ENCODE peak calls at places on chromosome 1, in ten cellular contexts. S is dorsolateral prefrontal cortex, W is ascending aorta, P is small intestine, O is HCT116, A is tibial nerve, X is neural progenitor cell, U is osteoblast, M is A549, V is epithelial cell of prostate. E is an unnamed sample.

GRCh38 chr1:223531742-223532341 is 133.7 kb downstream of the CAPN8 start:
- DNase-seq in S (peak), W (no peak), P (peak), O (peak), A (peak), X (peak), U (no peak), M (peak), V (no peak), E (peak)

GRCh38 chr1:38041941-38042834 is 4.4 kb downstream of the POU3F1 start:
- DNase-seq in S (no peak), W (no peak), P (no peak), O (no peak), A (no peak), X (peak), U (peak), M (no peak), V (no peak), E (peak)

GRCh38 chr1:12477936-12478611 is 139.9 kb downstream of the DHRS3 start:
- DNase-seq in S (no peak), W (peak), P (peak), O (peak), A (peak), X (peak), U (peak), M (peak), V (peak), E (peak)

GRCh38 chr1:18618546-18619466 is 11.8 kb upstream of the PAX7 start:
- DNase-seq in S (no peak), W (no peak), P (no peak), O (peak), A (no peak), X (peak), U (no peak), M (peak), V (peak), E (no peak)

GRCh38 chr1:51100264-51100880 is 1.7 kb upstream of the C1orf185 start:
- DNase-seq in S (no peak), W (no peak), P (no peak), O (no peak), A (no peak), X (no peak), U (no peak), M (no peak), V (no peak), E (no peak)

GRCh38 chr1:44807364-44808062 is 362 bp upstream of the DYNLT4 start:
- DNase-seq in S (peak), W (peak), P (peak), O (peak), A (peak), X (peak), U (peak), M (peak), V (peak), E (peak)

GRCh38 chr1:207882692-207883091 is 28.2 kb downstream of the CD34 start:
- DNase-seq in S (no peak), W (no peak), P (no peak), O (no peak), A (no peak), X (no peak), U (no peak), M (no peak), V (no peak), E (no peak)

GRCh38 chr1:226702318-226702956 is 36.6 kb downstream of the ITPKB start:
- DNase-seq in S (no peak), W (no peak), P (no peak), O (no peak), A (peak), X (no peak), U (peak), M (no peak), V (no peak), E (no peak)

GRCh38 chr1:200073286-200073637 is 45.8 kb downstream of the NR5A2 start:
- DNase-seq in S (no peak), W (no peak), P (no peak), O (no peak), A (no peak), X (no peak), U (no peak), M (no peak), V (no peak), E (no peak)

GRCh38 chr1:38962560-38962959 is 20.9 kb upstream of the RHBDL2 start:
- DNase-seq in S (no peak), W (no peak), P (no peak), O (no peak), A (no peak), X (no peak), U (no peak), M (no peak), V (no peak), E (no peak)

GRCh38 chr1:24849653-24850295 is 80.3 kb downstream of the RUNX3 start:
- DNase-seq in S (no peak), W (no peak), P (peak), O (no peak), A (no peak), X (peak), U (no peak), M (peak), V (no peak), E (no peak)

GRCh38 chr1:118992868-118993711 is 4.9 kb upstream of the TBX15 start:
- DNase-seq in S (no peak), W (no peak), P (no peak), O (no peak), A (no peak), X (peak), U (no peak), M (no peak), V (no peak), E (no peak)

GRCh38 chr1:162197041-162197511 is 127.6 kb downstream of the NOS1AP start:
- DNase-seq in S (no peak), W (no peak), P (peak), O (no peak), A (no peak), X (no peak), U (no peak), M (no peak), V (no peak), E (no peak)

GRCh38 chr1:117695796-117696505 is 90.1 kb downstream of the TENT5C start:
- DNase-seq in S (no peak), W (no peak), P (no peak), O (no peak), A (no peak), X (no peak), U (no peak), M (peak), V (no peak), E (no peak)

GRCh38 chr1:211648336-211648735 is 27.1 kb downstream of the NEK2 start:
- DNase-seq in S (no peak), W (no peak), P (peak), O (no peak), A (no peak), X (no peak), U (no peak), M (peak), V (peak), E (no peak)

GRCh38 chr1:241443561-241443960 is 76.0 kb downstream of the FH start:
- DNase-seq in S (no peak), W (no peak), P (no peak), O (no peak), A (no peak), X (no peak), U (no peak), M (no peak), V (no peak), E (no peak)

GRCh38 chr1:202144510-202145324 is at the start of gene ARL8A:
- DNase-seq in S (peak), W (no peak), P (peak), O (no peak), A (peak), X (peak), U (peak), M (peak), V (no peak), E (peak)

DNA sequence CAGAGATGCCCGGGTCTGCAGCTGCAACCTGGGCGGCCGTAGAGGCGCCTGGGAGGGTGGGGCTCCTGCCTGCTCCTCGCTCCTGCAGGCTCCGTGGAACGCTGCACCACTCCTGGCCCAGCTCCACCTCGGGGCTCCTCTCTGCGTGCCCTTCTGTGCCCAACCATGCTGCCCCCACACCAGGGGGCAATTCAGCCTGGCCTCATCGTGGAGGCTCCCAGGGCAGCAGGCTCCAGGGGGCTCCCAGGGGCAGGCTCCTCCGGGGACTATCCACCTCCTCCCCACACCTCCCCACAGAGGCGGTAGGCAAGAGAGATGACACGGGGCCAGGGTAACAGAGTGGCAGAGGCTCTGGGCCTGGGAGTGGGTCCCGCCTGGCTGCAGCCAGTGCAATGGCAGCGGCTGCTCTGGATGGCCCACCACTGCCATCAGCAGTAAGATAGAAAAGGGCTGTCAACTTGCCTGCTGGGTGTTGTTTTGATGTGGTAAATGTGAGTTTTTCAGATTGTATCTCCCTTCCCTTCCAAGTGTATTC is 22.4 kb upstream of the LRRC8C start:
- DNase-seq in S (no peak), W (no peak), P (no peak), O (no peak), A (no peak), X (no peak), U (no peak), M (no peak), V (no peak), E (no peak)
- H3K27ac ChIP-seq in S (peak), W (no peak), P (no peak), O (no peak), A (peak), X (no peak), U (no peak), M (no peak), V (no peak), E (no peak)

GRCh38 chr1:58899581-58900271 is 115.9 kb upstream of the JUN start:
- DNase-seq in S (no peak), W (no peak), P (peak), O (no peak), A (no peak), X (no peak), U (peak), M (no peak), V (no peak), E (no peak)
- H3K27ac ChIP-seq in S (no peak), W (peak), P (peak), O (no peak), A (peak), X (no peak), U (no peak), M (peak), V (no peak), E (peak)

GRCh38 chr1:92748138-92748537 is 36.8 kb downstream of the EVI5 start:
- DNase-seq in S (no peak), W (no peak), P (no peak), O (no peak), A (no peak), X (no peak), U (no peak), M (no peak), V (no peak), E (no peak)
- H3K27ac ChIP-seq in S (no peak), W (no peak), P (no peak), O (no peak), A (no peak), X (no peak), U (no peak), M (no peak), V (no peak), E (no peak)

GRCh38 chr1:10900265-10900651 is 103.8 kb upstream of the CASZ1 start:
- DNase-seq in S (no peak), W (no peak), P (no peak), O (no peak), A (no peak), X (no peak), U (peak), M (no peak), V (no peak), E (no peak)
- H3K27ac ChIP-seq in S (no peak), W (no peak), P (no peak), O (peak), A (no peak), X (no peak), U (no peak), M (peak), V (peak), E (peak)

GRCh38 chr1:235450886-235451457 is 53.3 kb downstream of the B3GALNT2 start:
- DNase-seq in S (no peak), W (no peak), P (no peak), O (no peak), A (no peak), X (no peak), U (no peak), M (no peak), V (no peak), E (no peak)
- H3K27ac ChIP-seq in S (no peak), W (no peak), P (no peak), O (no peak), A (no peak), X (no peak), U (peak), M (peak), V (peak), E (no peak)

DNA sequence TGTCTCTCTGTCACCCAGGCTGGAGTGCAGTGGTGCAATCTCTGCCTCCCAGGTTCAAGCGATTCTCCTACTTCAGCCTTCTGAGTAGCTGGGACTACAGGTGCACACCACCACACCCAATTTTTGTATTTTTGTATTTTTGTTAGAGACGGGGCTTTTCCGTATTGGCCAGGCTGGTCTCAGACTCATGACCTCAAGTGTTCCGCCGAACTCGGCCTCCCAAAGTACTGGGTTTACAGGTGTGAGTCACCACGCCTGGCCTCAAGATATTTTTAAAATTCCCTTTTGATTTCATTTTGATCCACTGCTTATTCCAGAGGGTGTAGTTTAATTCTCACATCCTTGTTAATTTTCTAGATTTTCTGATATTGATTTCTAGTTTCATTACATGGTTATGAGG is 3.8 kb downstream of the IFI44L start:
- DNase-seq in S (no peak), W (no peak), P (no peak), O (no peak), A (no peak), X (no peak), U (no peak), M (no peak), V (no peak), E (no peak)
- H3K27ac ChIP-seq in S (no peak), W (no peak), P (no peak), O (no peak), A (no peak), X (no peak), U (no peak), M (no peak), V (no peak), E (no peak)

GRCh38 chr1:174920093-174920492 is 79.7 kb upstream of the CACYBP start:
- DNase-seq in S (no peak), W (no peak), P (no peak), O (no peak), A (no peak), X (no peak), U (no peak), M (no peak), V (no peak), E (no peak)
- H3K27ac ChIP-seq in S (no peak), W (no peak), P (no peak), O (no peak), A (no peak), X (no peak), U (no peak), M (no peak), V (no peak), E (no peak)

DNA sequence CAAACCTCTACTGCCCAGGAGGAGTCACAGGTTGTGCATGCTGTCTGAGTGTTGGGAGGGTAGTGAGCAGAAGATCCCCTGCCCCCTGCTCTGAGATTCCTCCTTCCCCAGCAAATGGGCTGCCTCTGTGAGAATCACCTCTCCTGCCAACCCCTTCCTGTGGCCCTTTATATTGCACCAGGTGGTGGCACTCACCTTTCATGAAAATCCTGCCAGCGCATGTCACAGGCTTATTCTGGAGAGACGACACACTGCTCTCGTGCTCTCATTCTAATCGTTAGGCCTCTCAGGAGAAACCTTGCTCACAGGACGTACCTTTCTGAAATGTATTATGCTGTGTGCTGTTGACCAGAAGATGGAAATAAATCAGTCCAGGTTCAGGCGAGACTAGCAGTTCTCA is 113.7 kb downstream of the RGL1 start:
- DNase-seq in S (no peak), W (no peak), P (no peak), O (no peak), A (no peak), X (no peak), U (no peak), M (no peak), V (no peak), E (no peak)
- H3K27ac ChIP-seq in S (peak), W (no peak), P (no peak), O (no peak), A (no peak), X (no peak), U (no peak), M (no peak), V (no peak), E (no peak)

E was measured in upper lobe of right lung.